ENCODE peak calls at places on chromosomes 6 and 20, in four cellular contexts. One of them, this sample, is unnamed.

GRCh38 chr6:165662671-165663282 is at the start of gene PDE10A:
- DNase-seq in GM12865: no peak
- DNase-seq in right lobe of liver: peak
- DNase-seq in OCI-LY7: no peak
- DNase-seq in this sample: no peak

GRCh38 chr6:20575125-20575524 is 40.9 kb downstream of the CDKAL1 start:
- DNase-seq in GM12865: no peak
- DNase-seq in OCI-LY7: no peak
- DNase-seq in right lobe of liver: no peak
- DNase-seq in this sample: no peak

GRCh38 chr6:28981391-28981832 is 23.7 kb downstream of the ZNF311 start:
- DNase-seq in GM12865: peak
- DNase-seq in OCI-LY7: peak
- DNase-seq in right lobe of liver: peak
- DNase-seq in this sample: no peak

GRCh38 chr6:113352029-113352801 is 504.9 kb upstream of the MARCKS start:
- DNase-seq in GM12865: no peak
- DNase-seq in right lobe of liver: no peak
- DNase-seq in OCI-LY7: no peak
- DNase-seq in this sample: no peak

GRCh38 chr6:13767121-13767794 is 47.1 kb downstream of the MCUR1 start:
- DNase-seq in OCI-LY7: no peak
- DNase-seq in GM12865: peak
- DNase-seq in right lobe of liver: peak
- DNase-seq in this sample: no peak

GRCh38 chr6:159761135-159761872 is 541 bp upstream of the ACAT2 start:
- DNase-seq in OCI-LY7: peak
- DNase-seq in right lobe of liver: peak
- DNase-seq in GM12865: peak
- DNase-seq in this sample: no peak

GRCh38 chr6:130075879-130076278 is 57.5 kb downstream of the L3MBTL3 start:
- DNase-seq in OCI-LY7: no peak
- DNase-seq in GM12865: no peak
- DNase-seq in right lobe of liver: no peak
- DNase-seq in this sample: no peak

GRCh38 chr20:36342721-36343120 is 36.6 kb downstream of the DLGAP4 start:
- DNase-seq in right lobe of liver: no peak
- DNase-seq in GM12865: no peak
- DNase-seq in OCI-LY7: no peak
- DNase-seq in this sample: no peak

GRCh38 chr6:53986165-53986720 is 125.0 kb upstream of the MLIP start:
- DNase-seq in right lobe of liver: no peak
- DNase-seq in GM12865: peak
- DNase-seq in OCI-LY7: peak
- DNase-seq in this sample: no peak

GRCh38 chr20:41364967-41365765 is 1.5 kb downstream of the EMILIN3 start:
- DNase-seq in right lobe of liver: no peak
- DNase-seq in OCI-LY7: no peak
- DNase-seq in GM12865: no peak
- DNase-seq in this sample: peak

GRCh38 chr20:34364013-34364382 is 925 bp downstream of the ITCH start:
- DNase-seq in OCI-LY7: peak
- DNase-seq in right lobe of liver: no peak
- DNase-seq in GM12865: peak
- DNase-seq in this sample: no peak

GRCh38 chr6:32627831-32628230 is 9.4 kb upstream of the HLA-DQA1 start:
- DNase-seq in right lobe of liver: peak
- DNase-seq in OCI-LY7: peak
- DNase-seq in GM12865: peak
- DNase-seq in this sample: no peak

GRCh38 chr20:1735417-1736089 is 78.0 kb upstream of the SIRPG start:
- DNase-seq in GM12865: no peak
- DNase-seq in OCI-LY7: no peak
- DNase-seq in right lobe of liver: peak
- DNase-seq in this sample: peak

GRCh38 chr20:14235355-14235754 is 102.1 kb downstream of the FLRT3 start:
- DNase-seq in right lobe of liver: no peak
- DNase-seq in GM12865: no peak
- DNase-seq in OCI-LY7: no peak
- DNase-seq in this sample: no peak

GRCh38 chr6:129730477-129731165 is 20.6 kb upstream of the ARHGAP18 start:
- DNase-seq in OCI-LY7: peak
- DNase-seq in GM12865: peak
- DNase-seq in right lobe of liver: no peak
- DNase-seq in this sample: no peak

GRCh38 chr6:10384719-10385511 is 30.0 kb downstream of the TFAP2A start:
- DNase-seq in OCI-LY7: no peak
- DNase-seq in right lobe of liver: no peak
- DNase-seq in GM12865: no peak
- DNase-seq in this sample: no peak

GRCh38 chr20:58938541-58938940 is 42.5 kb upstream of the NELFCD start:
- DNase-seq in OCI-LY7: no peak
- DNase-seq in right lobe of liver: no peak
- DNase-seq in GM12865: peak
- DNase-seq in this sample: no peak

GRCh38 chr6:7561153-7561964 is 19.9 kb downstream of the DSP start:
- DNase-seq in right lobe of liver: peak
- DNase-seq in OCI-LY7: no peak
- DNase-seq in GM12865: no peak
- DNase-seq in this sample: no peak

GRCh38 chr6:34543421-34543820 is 12.7 kb downstream of the SPDEF start:
- DNase-seq in right lobe of liver: no peak
- DNase-seq in GM12865: no peak
- DNase-seq in OCI-LY7: no peak
- DNase-seq in this sample: no peak

GRCh38 chr6:157528931-157529653 is 148.1 kb downstream of the ZDHHC14 start:
- DNase-seq in OCI-LY7: no peak
- DNase-seq in GM12865: no peak
- DNase-seq in right lobe of liver: no peak
- DNase-seq in this sample: no peak

GRCh38 chr6:117397536-117398227 is 28.1 kb downstream of the ROS1 start:
- DNase-seq in GM12865: no peak
- DNase-seq in OCI-LY7: no peak
- DNase-seq in right lobe of liver: no peak
- DNase-seq in this sample: no peak

GRCh38 chr6:37019065-37019450 is 13.6 kb downstream of the FGD2 start:
- DNase-seq in GM12865: no peak
- DNase-seq in OCI-LY7: no peak
- DNase-seq in right lobe of liver: peak
- DNase-seq in this sample: no peak

GRCh38 chr6:96702626-96703025 is 134.7 kb downstream of the GPR63 start:
- DNase-seq in GM12865: no peak
- DNase-seq in OCI-LY7: no peak
- DNase-seq in right lobe of liver: no peak
- DNase-seq in this sample: no peak

GRCh38 chr6:6661684-6662083 is 73.2 kb downstream of the LY86 start:
- DNase-seq in OCI-LY7: no peak
- DNase-seq in GM12865: no peak
- DNase-seq in right lobe of liver: no peak
- DNase-seq in this sample: no peak

GRCh38 chr6:143321687-143322086 is 128.8 kb downstream of the ADAT2 start:
- DNase-seq in right lobe of liver: no peak
- DNase-seq in GM12865: no peak
- DNase-seq in OCI-LY7: no peak
- DNase-seq in this sample: no peak

GRCh38 chr6:14567031-14567430 is 449.5 kb downstream of the CD83 start:
- DNase-seq in right lobe of liver: no peak
- DNase-seq in OCI-LY7: no peak
- DNase-seq in GM12865: no peak
- DNase-seq in this sample: no peak

GRCh38 chr6:148064406-148065134 is 278.1 kb upstream of the SASH1 start:
- DNase-seq in OCI-LY7: no peak
- DNase-seq in right lobe of liver: no peak
- DNase-seq in GM12865: no peak
- DNase-seq in this sample: no peak

GRCh38 chr6:84274856-84275255 is 47.4 kb upstream of the CEP162 start:
- DNase-seq in GM12865: no peak
- DNase-seq in right lobe of liver: no peak
- DNase-seq in OCI-LY7: no peak
- DNase-seq in this sample: no peak

GRCh38 chr20:41349266-41349665 is 8.6 kb downstream of the LPIN3 start:
- DNase-seq in OCI-LY7: no peak
- DNase-seq in right lobe of liver: no peak
- DNase-seq in GM12865: no peak
- DNase-seq in this sample: no peak

GRCh38 chr6:20870493-20870892 is 336.2 kb downstream of the CDKAL1 start:
- DNase-seq in GM12865: no peak
- DNase-seq in OCI-LY7: no peak
- DNase-seq in right lobe of liver: no peak
- DNase-seq in this sample: no peak

GRCh38 chr6:38542031-38542430 is 97.7 kb downstream of the BTBD9 start:
- DNase-seq in right lobe of liver: no peak
- DNase-seq in GM12865: no peak
- DNase-seq in OCI-LY7: no peak
- DNase-seq in this sample: no peak

GRCh38 chr6:31070711-31071197 is 41.6 kb downstream of the C6orf15 start:
- DNase-seq in OCI-LY7: peak
- DNase-seq in right lobe of liver: no peak
- DNase-seq in GM12865: peak
- DNase-seq in this sample: no peak

DNA sequence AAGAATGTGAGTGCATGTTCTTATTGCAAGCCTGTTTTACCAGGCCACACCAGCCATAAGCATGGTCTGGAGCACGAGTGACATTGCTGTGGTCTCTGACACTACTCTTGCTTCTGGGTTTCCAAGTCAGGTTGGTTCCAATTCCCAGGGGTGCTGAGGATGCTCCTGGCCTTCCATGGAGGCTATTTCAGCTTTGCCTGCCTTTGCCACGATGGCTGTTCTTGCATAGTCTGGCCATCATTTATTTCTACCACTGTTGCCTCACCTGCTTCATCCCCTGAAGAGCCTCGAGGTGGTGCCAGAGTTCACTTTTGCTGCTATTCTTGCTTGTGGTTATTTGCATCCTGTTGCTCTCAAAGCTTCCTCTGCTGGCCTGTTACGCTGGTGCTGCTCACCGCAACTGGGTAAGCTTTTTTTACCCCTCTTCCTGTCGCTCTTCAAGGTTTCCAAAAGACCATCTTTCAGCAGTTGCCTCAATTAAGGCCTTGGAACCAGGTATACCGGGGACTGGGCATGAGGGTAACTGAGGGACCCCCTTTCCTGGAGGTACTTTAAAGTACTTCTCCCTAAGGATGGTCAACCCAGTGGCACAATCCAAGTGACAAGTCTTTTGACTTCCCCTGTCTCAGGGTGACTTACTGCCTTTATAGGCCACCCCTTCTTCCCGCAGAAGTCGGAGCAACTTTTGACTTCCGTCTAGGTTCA is 64.5 kb downstream of the AKAP7 start:
- DNase-seq in GM12865: peak
- DNase-seq in right lobe of liver: peak
- DNase-seq in OCI-LY7: peak
- DNase-seq in this sample: no peak
- TF ChIP-seq CTCF in GM12865: peak
- TF ChIP-seq CTCF in right lobe of liver: peak
- TF ChIP-seq CTCF in OCI-LY7: peak
- TF ChIP-seq CTCF in this sample: peak

DNA sequence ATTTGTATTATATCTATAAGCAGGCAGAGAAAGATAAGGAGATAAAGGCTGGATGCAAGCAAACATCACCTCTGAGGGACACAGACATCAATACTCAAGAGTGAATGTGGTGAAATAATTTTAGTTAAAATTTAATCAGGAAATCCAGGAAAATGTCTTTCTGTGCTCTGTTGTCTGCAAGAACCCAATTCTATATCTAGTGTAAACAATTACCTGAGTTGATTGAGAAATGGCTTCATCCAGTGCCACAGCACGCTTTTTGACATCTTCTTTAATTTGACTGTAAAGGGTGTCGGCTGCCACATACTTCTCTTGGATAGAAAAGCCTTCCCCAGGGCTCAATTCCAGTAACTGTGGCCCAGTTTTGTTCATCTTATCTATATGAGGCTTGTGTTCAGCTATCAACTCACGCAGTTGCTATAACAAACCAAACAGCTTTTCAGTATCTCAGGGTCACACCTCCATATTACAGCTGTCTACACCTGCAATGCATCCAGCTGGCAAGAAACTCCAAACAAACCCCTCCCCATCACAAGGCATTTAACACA is 131.6 kb downstream of the DST start:
- DNase-seq in GM12865: no peak
- DNase-seq in OCI-LY7: no peak
- DNase-seq in right lobe of liver: no peak
- DNase-seq in this sample: no peak
- TF ChIP-seq CTCF in GM12865: no peak
- TF ChIP-seq CTCF in OCI-LY7: no peak
- TF ChIP-seq CTCF in right lobe of liver: no peak
- TF ChIP-seq CTCF in this sample: no peak

DNA sequence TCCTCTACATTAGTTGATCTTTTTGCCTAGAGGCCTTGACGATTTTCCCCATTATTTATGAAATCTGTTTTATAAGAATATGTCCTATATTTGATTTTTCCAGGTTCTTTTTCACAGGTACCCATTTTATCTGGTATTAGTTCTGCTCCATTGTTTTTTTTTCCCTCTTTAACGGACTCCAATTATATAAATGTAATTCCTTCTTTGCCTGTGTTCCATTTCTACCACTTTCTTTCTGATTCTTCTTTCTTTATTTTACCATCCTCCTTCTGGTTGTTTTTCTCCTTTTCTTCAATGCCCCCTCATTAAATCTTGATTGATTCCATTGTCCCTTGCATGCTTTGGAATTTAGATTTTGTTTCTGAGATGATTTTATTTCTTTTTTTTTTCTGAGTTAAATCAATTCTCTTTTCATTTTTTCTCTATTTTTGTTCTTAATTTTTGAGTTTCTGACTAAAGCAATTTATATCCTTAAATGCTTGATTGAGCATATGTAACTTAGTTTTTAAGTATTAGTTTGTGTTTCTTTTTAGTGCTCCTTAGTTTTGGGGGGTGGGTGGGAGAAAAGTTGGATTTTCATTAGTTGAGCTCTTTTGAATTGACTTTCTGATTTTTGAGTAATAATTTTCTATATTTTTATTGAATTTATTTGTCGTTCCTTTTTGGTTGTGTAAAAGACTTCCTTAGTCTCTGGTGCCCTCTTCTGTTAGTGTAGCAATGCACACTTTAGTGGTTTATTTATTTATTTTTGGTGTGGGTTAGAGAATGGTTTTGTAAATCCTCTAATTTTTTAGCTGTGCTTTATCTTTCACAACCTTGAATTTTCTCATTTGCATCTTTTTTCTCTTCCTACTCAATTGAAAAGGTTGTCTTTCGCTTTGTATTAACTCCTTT is 140.8 kb downstream of the FARS2 start:
- DNase-seq in GM12865: peak
- DNase-seq in right lobe of liver: no peak
- DNase-seq in OCI-LY7: peak
- DNase-seq in this sample: no peak
- TF ChIP-seq CTCF in GM12865: peak
- TF ChIP-seq CTCF in right lobe of liver: peak
- TF ChIP-seq CTCF in OCI-LY7: peak
- TF ChIP-seq CTCF in this sample: peak

DNA sequence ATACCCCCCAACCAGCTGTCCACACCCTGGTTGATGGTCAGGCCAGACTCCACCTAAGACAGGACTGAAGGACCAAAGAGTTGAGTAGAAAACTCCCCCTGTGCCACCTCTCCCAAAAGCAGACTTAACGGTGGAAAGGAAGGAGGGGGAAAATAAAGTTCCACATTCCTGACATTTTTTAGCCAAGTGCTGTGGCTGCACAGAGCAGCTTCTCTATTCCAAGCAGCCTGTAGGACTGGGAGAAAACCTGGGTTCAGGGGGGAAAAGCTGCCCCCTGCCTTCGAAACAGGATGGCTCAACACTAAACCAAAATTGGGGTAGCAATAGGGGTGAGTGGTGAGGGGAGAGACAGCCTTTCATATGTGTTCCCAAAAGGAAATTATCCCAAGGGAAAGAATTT is 3.6 kb downstream of the TRAM2 start:
- DNase-seq in OCI-LY7: no peak
- DNase-seq in right lobe of liver: no peak
- DNase-seq in GM12865: no peak
- DNase-seq in this sample: no peak
- TF ChIP-seq CTCF in OCI-LY7: peak
- TF ChIP-seq CTCF in right lobe of liver: no peak
- TF ChIP-seq CTCF in GM12865: no peak
- TF ChIP-seq CTCF in this sample: peak

This sample was measured in chondrocyte.